ENCODE peak calls at places on chromosome 9, in four cellular contexts. G, A, D and T are unnamed samples.

GRCh38 chr9:105073147-105073546 is 145.2 kb upstream of the ABCA1 start:
- DNase-seq in A (no peak), G (peak; percentile 83), D (no peak), T (no peak)

GRCh38 chr9:93177676-93178075 is 6.3 kb upstream of the WNK2 start:
- DNase-seq in D (no peak), G (no peak), A (no peak), T (no peak)

GRCh38 chr9:17799383-17799782 is 220.5 kb downstream of the SH3GL2 start:
- DNase-seq in D (no peak), A (no peak), G (peak; percentile 20), T (no peak)

GRCh38 chr9:117720555-117720954 is 16.4 kb downstream of the TLR4 start:
- DNase-seq in G (no peak), A (no peak), D (no peak), T (no peak)

GRCh38 chr9:114170792-114171461 is 15.6 kb downstream of the COL27A1 start:
- DNase-seq in G (no peak), A (no peak), D (no peak), T (no peak)

GRCh38 chr9:98978231-98978681 is 34.5 kb downstream of the COL15A1 start:
- DNase-seq in G (no peak), A (no peak), D (no peak), T (no peak)

GRCh38 chr9:115035872-115036612 is 81.9 kb downstream of the TNC start:
- DNase-seq in D (no peak), G (peak; percentile 86), A (peak; percentile 61), T (no peak)

GRCh38 chr9:109574061-109574882 is 76.2 kb upstream of the PTPN3 start:
- DNase-seq in A (peak; percentile 61), D (no peak), G (peak; percentile 68), T (no peak)

GRCh38 chr9:86637515-86637914 is 283.3 kb upstream of the TUT7 start:
- DNase-seq in A (peak; percentile 79), G (peak; percentile 39), D (peak; percentile 92), T (peak; percentile 83)

GRCh38 chr9:135035781-135036760 is 51.4 kb upstream of the OLFM1 start:
- DNase-seq in A (no peak), D (peak; percentile 22), G (no peak), T (peak; percentile 9)

GRCh38 chr9:95450171-95451107 is 66.3 kb downstream of the PTCH1 start:
- DNase-seq in G (no peak), D (no peak), A (peak; percentile 94), T (no peak)

GRCh38 chr9:72292184-72292787 is 72.7 kb downstream of the ZFAND5 start:
- DNase-seq in G (peak; percentile 49), A (no peak), D (no peak), T (no peak)

GRCh38 chr9:18909140-18910018 is 123.6 kb downstream of the SAXO1 start:
- DNase-seq in D (no peak), G (no peak), A (no peak), T (no peak)

GRCh38 chr9:137985637-137986071 is 108.1 kb downstream of the CACNA1B start:
- DNase-seq in A (no peak), G (no peak), D (no peak), T (no peak)

GRCh38 chr9:6968271-6968670 is 210.5 kb downstream of the KDM4C start:
- DNase-seq in A (no peak), D (no peak), G (peak; percentile 47), T (no peak)

GRCh38 chr9:74497750-74498615 is 848 bp downstream of the RORB start:
- DNase-seq in D (peak; percentile 79), A (peak; percentile 64), G (no peak), T (peak; percentile 62)

GRCh38 chr9:133203506-133204075 is 5.5 kb downstream of the OBP2B start:
- DNase-seq in D (no peak), A (no peak), G (no peak), T (no peak)

GRCh38 chr9:78273761-78274160 is 23.2 kb upstream of the PSAT1 start:
- DNase-seq in D (no peak), A (peak; percentile 30), G (peak; percentile 74), T (no peak)

GRCh38 chr9:24801344-24801743 is 255.6 kb upstream of the IZUMO3 start:
- DNase-seq in D (no peak), G (no peak), A (no peak), T (no peak)

GRCh38 chr9:133258061-133259015 is 16.7 kb downstream of the ABO start:
- DNase-seq in A (no peak), D (no peak), G (no peak), T (no peak)

GRCh38 chr9:36450110-36450732 is 50.2 kb upstream of the RNF38 start:
- DNase-seq in A (peak; percentile 62), D (no peak), G (peak; percentile 57), T (no peak)

GRCh38 chr9:78150312-78150982 is 85.4 kb upstream of the CEP78 start:
- DNase-seq in A (no peak), D (no peak), G (no peak), T (no peak)

GRCh38 chr9:115746496-115746895 is 407.1 kb upstream of the PAPPA start:
- DNase-seq in A (no peak), D (no peak), G (no peak), T (no peak)

GRCh38 chr9:101477214-101477613 is 41.6 kb upstream of the ALDOB start:
- DNase-seq in G (peak; percentile 53), A (no peak), D (no peak), T (no peak)

DNA sequence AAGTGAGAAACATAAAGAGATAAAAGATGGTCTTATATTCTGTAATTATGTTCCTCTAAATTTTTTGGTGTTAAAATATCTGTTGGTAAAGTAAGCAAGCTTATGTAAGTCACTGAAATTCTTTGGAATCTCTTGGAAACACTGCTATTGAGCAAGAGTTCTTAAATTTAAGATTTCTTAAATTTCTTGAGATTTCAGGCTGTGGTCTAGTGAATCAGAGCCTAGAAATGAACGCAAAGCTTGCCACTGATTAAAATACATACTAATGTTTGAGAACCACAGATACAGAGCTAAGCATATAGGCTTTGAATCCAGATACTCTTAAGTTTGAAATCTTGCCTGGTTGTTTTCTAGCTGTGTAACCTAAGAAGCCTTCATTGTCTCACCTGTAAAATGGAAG is 133.4 kb downstream of the TRPM3 start:
- DNase-seq in A (no peak), D (no peak), G (peak; percentile 72), T (no peak)
- H4K5ac ChIP-seq in A (no peak overlapping the region), D (no peak overlapping the region), G (no peak overlapping the region), T (no peak overlapping the region)

GRCh38 chr9:110975969-110976368 is 62.3 kb downstream of the LPAR1 start:
- DNase-seq in G (no peak), A (no peak), D (no peak), T (no peak)
- H3K9ac ChIP-seq in G (no peak overlapping the region), A (no peak overlapping the region), D (no peak overlapping the region), T (no peak overlapping the region)

DNA sequence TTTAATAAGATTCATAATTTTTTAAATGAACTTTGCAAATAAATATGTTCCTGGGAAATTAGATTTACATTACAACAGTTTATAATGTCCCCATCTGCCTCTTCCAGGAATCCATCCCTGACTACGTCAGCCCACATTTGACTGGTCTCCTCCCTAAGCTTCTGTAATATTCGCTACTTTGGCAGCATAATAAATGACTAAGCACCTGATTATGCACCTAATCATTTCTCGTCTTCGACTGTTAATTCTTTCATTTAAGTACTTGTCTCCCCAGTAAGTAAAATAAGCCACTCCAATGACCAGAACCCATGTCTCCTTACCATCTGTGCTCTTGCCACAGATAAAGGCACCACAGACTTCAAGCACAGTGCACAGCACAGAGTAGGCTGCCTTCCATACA is 122.7 kb downstream of the DENND1A start:
- DNase-seq in D (no peak), A (no peak), G (no peak), T (no peak)
- H4K5ac ChIP-seq in D (no peak overlapping the region), A (no peak overlapping the region), G (no peak overlapping the region), T (no peak overlapping the region)

GRCh38 chr9:35258665-35259474 is 97.1 kb downstream of the UNC13B start:
- DNase-seq in D (no peak), G (peak; percentile 66), A (peak; percentile 77), T (peak; percentile 52)
- H3K9ac ChIP-seq in D (no peak overlapping the region), G (no peak overlapping the region), A (no peak overlapping the region), T (no peak overlapping the region)

GRCh38 chr9:28215921-28216320 is 642.6 kb upstream of the C9orf72 start:
- DNase-seq in G (no peak), D (no peak), A (no peak), T (no peak)
- H4K5ac ChIP-seq in G (no peak overlapping the region), D (no peak overlapping the region), A (no peak overlapping the region), T (no peak overlapping the region)

GRCh38 chr9:129899620-129900019 is 64.4 kb downstream of the USP20 start:
- DNase-seq in A (no peak), G (no peak), D (no peak), T (no peak)
- H3K9ac ChIP-seq in A (no peak overlapping the region), G (no peak overlapping the region), D (no peak overlapping the region), T (no peak overlapping the region)